ENCODE peak calls at places on chromosomes 3 and 15, in five cellular contexts. One of them, this sample, is unnamed.

GRCh38 chr15:33473005-33473404 is 162.2 kb downstream of the RYR3 start:
- DNase-seq in endodermal cell: no peak
- DNase-seq in glutamatergic neuron: no peak
- DNase-seq in choroid plexus epithelial cell: no peak
- DNase-seq in progenitor cell of endocrine pancreas: no peak
- DNase-seq in this sample: no peak

GRCh38 chr15:48573780-48574179 is 71.7 kb downstream of the FBN1 start:
- DNase-seq in glutamatergic neuron: no peak
- DNase-seq in choroid plexus epithelial cell: no peak
- DNase-seq in progenitor cell of endocrine pancreas: no peak
- DNase-seq in endodermal cell: no peak
- DNase-seq in this sample: no peak

GRCh38 chr3:34263014-34263714 is 464.7 kb downstream of the PDCD6IP start:
- DNase-seq in progenitor cell of endocrine pancreas: no peak
- DNase-seq in choroid plexus epithelial cell: no peak
- DNase-seq in endodermal cell: no peak
- DNase-seq in glutamatergic neuron: no peak
- DNase-seq in this sample: no peak

GRCh38 chr15:55247766-55248427 is 41.7 kb downstream of the RAB27A start:
- DNase-seq in endodermal cell: no peak
- DNase-seq in choroid plexus epithelial cell: no peak
- DNase-seq in glutamatergic neuron: no peak
- DNase-seq in progenitor cell of endocrine pancreas: no peak
- DNase-seq in this sample: no peak

GRCh38 chr3:183597959-183598358 is 37.5 kb upstream of the KLHL24 start:
- DNase-seq in progenitor cell of endocrine pancreas: no peak
- DNase-seq in endodermal cell: no peak
- DNase-seq in choroid plexus epithelial cell: no peak
- DNase-seq in glutamatergic neuron: no peak
- DNase-seq in this sample: no peak

GRCh38 chr15:43808960-43809678 is 8.7 kb downstream of the HYPK start:
- DNase-seq in endodermal cell: no peak
- DNase-seq in progenitor cell of endocrine pancreas: no peak
- DNase-seq in choroid plexus epithelial cell: no peak
- DNase-seq in glutamatergic neuron: no peak
- DNase-seq in this sample: no peak

GRCh38 chr15:78368671-78369070 is 28.5 kb downstream of the CRABP1 start:
- DNase-seq in endodermal cell: peak
- DNase-seq in choroid plexus epithelial cell: peak
- DNase-seq in progenitor cell of endocrine pancreas: no peak
- DNase-seq in glutamatergic neuron: peak
- DNase-seq in this sample: no peak

GRCh38 chr3:37308247-37308646 is 133.9 kb upstream of the LRRFIP2 start:
- DNase-seq in progenitor cell of endocrine pancreas: no peak
- DNase-seq in choroid plexus epithelial cell: peak
- DNase-seq in glutamatergic neuron: no peak
- DNase-seq in endodermal cell: no peak
- DNase-seq in this sample: peak

DNA sequence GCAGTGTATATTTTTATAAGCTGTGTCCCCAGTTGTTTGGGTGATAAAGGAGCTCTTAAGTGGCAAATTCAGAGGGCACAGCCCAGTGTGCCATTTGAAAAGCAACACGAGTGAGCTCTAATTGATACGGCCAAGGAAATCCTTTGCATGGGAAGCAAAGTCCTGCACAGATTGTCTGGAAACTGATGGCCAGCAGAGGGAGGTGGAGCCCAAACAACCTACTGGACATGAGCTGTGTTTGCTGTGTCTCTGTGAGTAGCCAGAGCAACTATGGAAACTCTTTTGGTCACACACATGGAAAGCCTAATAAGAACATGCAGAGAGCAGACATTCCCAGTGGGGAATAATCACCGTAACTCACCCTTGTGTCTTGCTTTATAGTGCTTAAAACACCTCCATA is 24.4 kb downstream of the ONECUT1 start:
- DNase-seq in progenitor cell of endocrine pancreas: no peak
- DNase-seq in glutamatergic neuron: peak
- DNase-seq in endodermal cell: peak
- DNase-seq in choroid plexus epithelial cell: peak
- DNase-seq in this sample: no peak
- TF ChIP-seq CTCF in progenitor cell of endocrine pancreas: peak
- TF ChIP-seq CTCF in glutamatergic neuron: peak
- TF ChIP-seq CTCF in endodermal cell: peak
- TF ChIP-seq CTCF in choroid plexus epithelial cell: peak
- TF ChIP-seq CTCF in this sample: peak

GRCh38 chr3:68017069-68017468 is 362.7 kb upstream of the SUCLG2 start:
- DNase-seq in endodermal cell: no peak
- DNase-seq in progenitor cell of endocrine pancreas: no peak
- DNase-seq in choroid plexus epithelial cell: no peak
- DNase-seq in glutamatergic neuron: no peak
- DNase-seq in this sample: no peak
- TF ChIP-seq CTCF in endodermal cell: peak
- TF ChIP-seq CTCF in progenitor cell of endocrine pancreas: no peak
- TF ChIP-seq CTCF in choroid plexus epithelial cell: no peak
- TF ChIP-seq CTCF in glutamatergic neuron: no peak
- TF ChIP-seq CTCF in this sample: no peak

GRCh38 chr15:25054943-25055342 is 100.2 kb downstream of the SNRPN start:
- DNase-seq in endodermal cell: no peak
- DNase-seq in progenitor cell of endocrine pancreas: no peak
- DNase-seq in choroid plexus epithelial cell: no peak
- DNase-seq in glutamatergic neuron: no peak
- DNase-seq in this sample: no peak

GRCh38 chr15:25055356-25056068 is 100.7 kb downstream of the SNRPN start:
- DNase-seq in progenitor cell of endocrine pancreas: no peak
- DNase-seq in glutamatergic neuron: no peak
- DNase-seq in endodermal cell: peak
- DNase-seq in choroid plexus epithelial cell: no peak
- DNase-seq in this sample: no peak

GRCh38 chr15:25057574-25057973 is 102.8 kb downstream of the SNRPN start:
- DNase-seq in progenitor cell of endocrine pancreas: no peak
- DNase-seq in glutamatergic neuron: no peak
- DNase-seq in choroid plexus epithelial cell: no peak
- DNase-seq in endodermal cell: peak
- DNase-seq in this sample: no peak

GRCh38 chr15:25058080-25058785 is 103.4 kb downstream of the SNRPN start:
- DNase-seq in glutamatergic neuron: no peak
- DNase-seq in progenitor cell of endocrine pancreas: no peak
- DNase-seq in endodermal cell: peak
- DNase-seq in choroid plexus epithelial cell: no peak
- DNase-seq in this sample: no peak

GRCh38 chr15:25056484-25057429 is 102.0 kb downstream of the SNRPN start:
- DNase-seq in endodermal cell: peak
- DNase-seq in choroid plexus epithelial cell: no peak
- DNase-seq in glutamatergic neuron: no peak
- DNase-seq in progenitor cell of endocrine pancreas: peak
- DNase-seq in this sample: no peak
- TF ChIP-seq CTCF in endodermal cell: peak
- TF ChIP-seq CTCF in choroid plexus epithelial cell: no peak
- TF ChIP-seq CTCF in glutamatergic neuron: no peak
- TF ChIP-seq CTCF in progenitor cell of endocrine pancreas: no peak
- TF ChIP-seq CTCF in this sample: no peak

DNA sequence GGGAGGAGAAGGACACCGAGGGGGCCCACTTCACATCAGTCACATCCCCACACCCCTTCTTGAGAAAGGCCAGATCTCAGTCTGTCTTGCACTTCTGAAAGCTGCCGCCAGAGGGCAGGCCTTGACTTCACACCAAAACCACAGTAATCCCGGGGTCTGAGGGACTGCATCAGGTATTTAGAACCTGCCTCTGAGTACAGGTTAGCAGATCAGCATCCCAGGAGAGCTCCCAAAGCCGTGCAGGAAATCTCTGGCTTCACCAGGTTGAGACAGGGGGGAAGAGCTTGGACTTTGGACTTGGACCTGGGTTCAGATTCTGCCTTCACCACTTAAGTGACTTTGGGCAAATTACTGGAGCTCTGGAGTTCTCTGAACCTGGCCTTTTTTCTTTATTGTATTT is 50.3 kb downstream of the LHFPL4 start:
- DNase-seq in choroid plexus epithelial cell: peak
- DNase-seq in progenitor cell of endocrine pancreas: peak
- DNase-seq in endodermal cell: peak
- DNase-seq in glutamatergic neuron: peak
- DNase-seq in this sample: peak
- TF ChIP-seq CTCF in choroid plexus epithelial cell: peak
- TF ChIP-seq CTCF in progenitor cell of endocrine pancreas: peak
- TF ChIP-seq CTCF in endodermal cell: peak
- TF ChIP-seq CTCF in glutamatergic neuron: peak
- TF ChIP-seq CTCF in this sample: peak

GRCh38 chr3:2096196-2096595 is 2.5 kb upstream of the CNTN4 start:
- DNase-seq in choroid plexus epithelial cell: no peak
- DNase-seq in glutamatergic neuron: no peak
- DNase-seq in progenitor cell of endocrine pancreas: no peak
- DNase-seq in endodermal cell: peak
- DNase-seq in this sample: no peak

GRCh38 chr3:2090095-2090494 is 8.6 kb upstream of the CNTN4 start:
- DNase-seq in choroid plexus epithelial cell: no peak
- DNase-seq in endodermal cell: no peak
- DNase-seq in glutamatergic neuron: no peak
- DNase-seq in progenitor cell of endocrine pancreas: no peak
- DNase-seq in this sample: no peak

GRCh38 chr3:2090512-2090911 is 8.2 kb upstream of the CNTN4 start:
- DNase-seq in progenitor cell of endocrine pancreas: no peak
- DNase-seq in glutamatergic neuron: no peak
- DNase-seq in choroid plexus epithelial cell: no peak
- DNase-seq in endodermal cell: no peak
- DNase-seq in this sample: no peak

GRCh38 chr3:2094941-2095340 is 3.7 kb upstream of the CNTN4 start:
- DNase-seq in progenitor cell of endocrine pancreas: no peak
- DNase-seq in glutamatergic neuron: no peak
- DNase-seq in choroid plexus epithelial cell: no peak
- DNase-seq in endodermal cell: no peak
- DNase-seq in this sample: no peak

DNA sequence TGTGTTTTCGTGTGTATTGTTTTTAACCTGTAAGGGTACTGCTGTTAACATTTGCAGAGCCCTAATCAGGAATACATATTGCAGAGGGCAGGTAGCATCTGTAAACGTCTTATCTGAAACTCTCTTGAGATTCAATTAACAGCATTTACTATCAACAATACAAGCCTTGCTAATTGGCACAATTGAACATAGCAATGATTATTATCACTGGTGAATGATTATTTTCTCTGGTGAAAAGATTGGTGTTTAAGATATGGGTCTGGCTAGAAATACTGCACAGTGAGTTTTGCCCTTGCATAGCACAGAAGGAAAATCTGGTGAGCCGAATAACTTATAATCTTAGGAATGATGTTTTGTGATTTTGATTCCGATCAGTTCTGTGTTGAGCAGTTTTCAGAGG is 5.9 kb upstream of the CNTN4 start:
- DNase-seq in choroid plexus epithelial cell: no peak
- DNase-seq in progenitor cell of endocrine pancreas: no peak
- DNase-seq in glutamatergic neuron: no peak
- DNase-seq in endodermal cell: no peak
- DNase-seq in this sample: no peak
- TF ChIP-seq CTCF in choroid plexus epithelial cell: no peak
- TF ChIP-seq CTCF in progenitor cell of endocrine pancreas: no peak
- TF ChIP-seq CTCF in glutamatergic neuron: no peak
- TF ChIP-seq CTCF in endodermal cell: no peak
- TF ChIP-seq CTCF in this sample: no peak

GRCh38 chr3:45761831-45762230 is 34.5 kb downstream of the SLC6A20 start:
- DNase-seq in endodermal cell: no peak
- DNase-seq in glutamatergic neuron: no peak
- DNase-seq in progenitor cell of endocrine pancreas: no peak
- DNase-seq in choroid plexus epithelial cell: no peak
- DNase-seq in this sample: no peak

GRCh38 chr3:45758871-45759270 is 37.5 kb downstream of the SLC6A20 start:
- DNase-seq in glutamatergic neuron: no peak
- DNase-seq in choroid plexus epithelial cell: no peak
- DNase-seq in endodermal cell: peak
- DNase-seq in progenitor cell of endocrine pancreas: no peak
- DNase-seq in this sample: no peak

GRCh38 chr3:45762647-45763330 is 33.5 kb downstream of the SLC6A20 start:
- DNase-seq in glutamatergic neuron: no peak
- DNase-seq in choroid plexus epithelial cell: no peak
- DNase-seq in endodermal cell: peak
- DNase-seq in progenitor cell of endocrine pancreas: no peak
- DNase-seq in this sample: no peak

GRCh38 chr3:45759851-45760250 is 36.5 kb downstream of the SLC6A20 start:
- DNase-seq in glutamatergic neuron: no peak
- DNase-seq in choroid plexus epithelial cell: no peak
- DNase-seq in progenitor cell of endocrine pancreas: no peak
- DNase-seq in endodermal cell: no peak
- DNase-seq in this sample: no peak

DNA sequence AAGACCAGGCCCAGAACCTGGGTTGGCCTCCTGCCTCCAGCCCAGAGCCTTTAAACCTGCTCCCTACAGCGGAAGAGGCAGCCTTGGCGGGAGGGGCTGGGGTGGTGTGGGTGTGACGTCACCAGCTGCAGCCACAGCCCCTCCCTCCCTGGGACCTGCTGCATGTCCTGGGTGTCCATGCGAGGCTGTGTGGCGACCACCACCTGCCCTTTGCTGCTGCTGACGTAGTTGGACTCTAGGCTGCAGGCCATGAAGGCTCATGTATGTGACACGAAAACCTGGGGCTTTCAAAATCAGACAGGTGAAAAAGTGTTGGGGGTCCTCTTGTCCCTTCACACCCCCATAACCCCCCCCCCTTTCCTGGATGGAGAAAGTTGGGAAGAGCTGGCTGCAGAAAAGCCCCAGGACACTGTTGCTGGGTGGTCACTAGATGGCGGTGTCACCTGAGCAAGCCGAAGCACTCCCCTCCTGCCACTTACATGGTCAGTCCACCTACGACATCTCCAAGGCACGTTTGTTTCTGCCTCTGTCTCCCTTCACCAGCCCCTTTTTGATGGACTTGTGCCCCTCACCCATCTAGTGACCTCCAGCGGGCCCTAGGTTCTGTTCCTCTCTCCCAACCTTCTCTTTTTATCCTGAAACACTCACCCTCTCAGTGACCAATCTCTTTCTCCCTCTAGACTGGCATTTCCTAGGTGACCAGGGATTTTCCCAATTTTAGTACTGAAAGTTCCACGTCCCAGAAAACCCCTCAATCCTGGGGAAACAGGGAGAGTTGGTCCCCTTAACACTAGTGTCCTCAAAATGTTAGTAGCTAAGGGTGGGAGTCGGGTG is 35.2 kb downstream of the SLC6A20 start:
- DNase-seq in glutamatergic neuron: peak
- DNase-seq in choroid plexus epithelial cell: peak
- DNase-seq in endodermal cell: peak
- DNase-seq in progenitor cell of endocrine pancreas: no peak
- DNase-seq in this sample: peak
- TF ChIP-seq CTCF in glutamatergic neuron: peak
- TF ChIP-seq CTCF in choroid plexus epithelial cell: peak
- TF ChIP-seq CTCF in endodermal cell: peak
- TF ChIP-seq CTCF in progenitor cell of endocrine pancreas: peak
- TF ChIP-seq CTCF in this sample: peak

DNA sequence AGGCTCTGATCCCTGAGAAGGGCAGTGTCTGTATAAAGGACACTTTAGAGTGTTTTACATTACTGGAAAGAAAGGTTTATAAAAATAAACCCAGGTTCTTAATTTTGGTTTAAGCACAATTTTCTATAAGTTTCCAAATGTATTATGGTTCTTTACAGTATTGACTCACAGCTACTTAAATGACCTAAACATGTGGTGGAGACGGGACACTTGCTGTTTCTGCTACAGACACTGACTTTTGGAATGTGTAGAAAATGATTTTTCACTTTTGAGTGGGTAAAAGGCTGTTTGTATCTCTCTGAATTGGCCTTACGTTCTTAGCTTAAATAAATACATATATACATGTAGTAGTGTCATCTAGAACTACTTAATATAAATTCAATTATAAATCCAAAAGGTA is 55.4 kb downstream of the SNRK start:
- DNase-seq in endodermal cell: no peak
- DNase-seq in choroid plexus epithelial cell: no peak
- DNase-seq in glutamatergic neuron: no peak
- DNase-seq in progenitor cell of endocrine pancreas: no peak
- DNase-seq in this sample: no peak
- TF ChIP-seq CTCF in endodermal cell: no peak
- TF ChIP-seq CTCF in choroid plexus epithelial cell: no peak
- TF ChIP-seq CTCF in glutamatergic neuron: no peak
- TF ChIP-seq CTCF in progenitor cell of endocrine pancreas: no peak
- TF ChIP-seq CTCF in this sample: no peak

GRCh38 chr3:167837430-167837829 is 101.9 kb downstream of the SERPINI1 start:
- DNase-seq in progenitor cell of endocrine pancreas: no peak
- DNase-seq in glutamatergic neuron: no peak
- DNase-seq in choroid plexus epithelial cell: peak
- DNase-seq in endodermal cell: no peak
- DNase-seq in this sample: peak
- TF ChIP-seq CTCF in progenitor cell of endocrine pancreas: no peak
- TF ChIP-seq CTCF in glutamatergic neuron: no peak
- TF ChIP-seq CTCF in choroid plexus epithelial cell: peak
- TF ChIP-seq CTCF in endodermal cell: no peak
- TF ChIP-seq CTCF in this sample: no peak

This sample was measured in fibroblast of the aortic adventitia.